ENCODE peak calls at places on chromosomes 3 and 15, in eight cellular contexts. One of them, this sample, is unnamed.

GRCh38 chr3:98329392-98330124 is 24.1 kb upstream of the OR5K4 start:
- DNase-seq in hepatocyte: peak; percentile 71
- DNase-seq in WERI-Rb-1: peak; percentile 41
- DNase-seq in IMR-90: peak; percentile 51
- DNase-seq in BE2C: peak; percentile 52
- DNase-seq in PC-3: peak; percentile 73
- DNase-seq in adrenal gland: peak; percentile 63
- DNase-seq in body of pancreas: peak; percentile 37
- DNase-seq in this sample: peak; percentile 64

GRCh38 chr15:95559875-95560394 is 770.6 kb upstream of the NR2F2 start:
- DNase-seq in hepatocyte: peak; percentile 79
- DNase-seq in BE2C: no peak
- DNase-seq in adrenal gland: peak; percentile 71
- DNase-seq in IMR-90: peak; percentile 97
- DNase-seq in body of pancreas: no peak
- DNase-seq in WERI-Rb-1: no peak
- DNase-seq in PC-3: peak; percentile 81
- DNase-seq in this sample: peak; percentile 98

GRCh38 chr3:130916507-130917167 is 22.8 kb downstream of the ATP2C1 start:
- DNase-seq in PC-3: no peak
- DNase-seq in BE2C: no peak
- DNase-seq in hepatocyte: no peak
- DNase-seq in body of pancreas: no peak
- DNase-seq in WERI-Rb-1: no peak
- DNase-seq in IMR-90: no peak
- DNase-seq in adrenal gland: no peak
- DNase-seq in this sample: no peak

GRCh38 chr3:8886556-8886955 is 76.7 kb downstream of the RAD18 start:
- DNase-seq in adrenal gland: no peak
- DNase-seq in IMR-90: peak; percentile 65
- DNase-seq in hepatocyte: no peak
- DNase-seq in WERI-Rb-1: no peak
- DNase-seq in body of pancreas: no peak
- DNase-seq in PC-3: peak; percentile 71
- DNase-seq in BE2C: no peak
- DNase-seq in this sample: peak; percentile 17

GRCh38 chr15:30956216-30956803 is 35.1 kb downstream of the MTMR10 start:
- DNase-seq in IMR-90: peak; percentile 22
- DNase-seq in body of pancreas: no peak
- DNase-seq in hepatocyte: peak; percentile 12
- DNase-seq in adrenal gland: peak; percentile 25
- DNase-seq in BE2C: no peak
- DNase-seq in PC-3: no peak
- DNase-seq in WERI-Rb-1: no peak
- DNase-seq in this sample: peak; percentile 59

GRCh38 chr3:9178697-9179096 is 70.7 kb downstream of the SRGAP3 start:
- DNase-seq in body of pancreas: no peak
- DNase-seq in adrenal gland: no peak
- DNase-seq in hepatocyte: no peak
- DNase-seq in IMR-90: no peak
- DNase-seq in PC-3: no peak
- DNase-seq in BE2C: no peak
- DNase-seq in WERI-Rb-1: no peak
- DNase-seq in this sample: no peak

GRCh38 chr15:67542192-67542461 is 376 bp upstream of the MAP2K5 start:
- DNase-seq in WERI-Rb-1: no peak
- DNase-seq in hepatocyte: peak; percentile 8
- DNase-seq in BE2C: no peak
- DNase-seq in adrenal gland: no peak
- DNase-seq in PC-3: peak; percentile 24
- DNase-seq in body of pancreas: no peak
- DNase-seq in IMR-90: no peak
- DNase-seq in this sample: no peak

GRCh38 chr3:180563411-180563810 is 38.6 kb upstream of the TTC14 start:
- DNase-seq in hepatocyte: no peak
- DNase-seq in PC-3: no peak
- DNase-seq in IMR-90: no peak
- DNase-seq in BE2C: no peak
- DNase-seq in adrenal gland: no peak
- DNase-seq in WERI-Rb-1: no peak
- DNase-seq in body of pancreas: no peak
- DNase-seq in this sample: no peak

GRCh38 chr3:151226088-151226563 is 23.1 kb upstream of the GPR171 start:
- DNase-seq in WERI-Rb-1: no peak
- DNase-seq in IMR-90: peak; percentile 92
- DNase-seq in BE2C: no peak
- DNase-seq in PC-3: peak; percentile 86
- DNase-seq in hepatocyte: peak; percentile 44
- DNase-seq in body of pancreas: no peak
- DNase-seq in adrenal gland: no peak
- DNase-seq in this sample: peak; percentile 92

GRCh38 chr3:108202834-108203233 is 19.4 kb downstream of the IFT57 start:
- DNase-seq in hepatocyte: no peak
- DNase-seq in body of pancreas: peak; percentile 26
- DNase-seq in BE2C: peak; percentile 8
- DNase-seq in WERI-Rb-1: peak; percentile 11
- DNase-seq in adrenal gland: no peak
- DNase-seq in IMR-90: peak; percentile 18
- DNase-seq in PC-3: no peak
- DNase-seq in this sample: no peak

GRCh38 chr3:95215437-95215836 is 1152.6 kb downstream of the NSUN3 start:
- DNase-seq in PC-3: no peak
- DNase-seq in IMR-90: no peak
- DNase-seq in body of pancreas: no peak
- DNase-seq in WERI-Rb-1: no peak
- DNase-seq in hepatocyte: no peak
- DNase-seq in adrenal gland: no peak
- DNase-seq in BE2C: no peak
- DNase-seq in this sample: no peak

GRCh38 chr3:156150434-156151066 is 30.2 kb downstream of the KCNAB1 start:
- DNase-seq in hepatocyte: peak; percentile 72
- DNase-seq in adrenal gland: peak; percentile 53
- DNase-seq in IMR-90: peak; percentile 64
- DNase-seq in body of pancreas: peak; percentile 58
- DNase-seq in PC-3: peak; percentile 82
- DNase-seq in BE2C: peak; percentile 28
- DNase-seq in WERI-Rb-1: peak; percentile 19
- DNase-seq in this sample: peak; percentile 59

GRCh38 chr3:140931016-140931454 is 10.6 kb upstream of the SLC25A36 start:
- DNase-seq in IMR-90: no peak
- DNase-seq in hepatocyte: no peak
- DNase-seq in adrenal gland: no peak
- DNase-seq in WERI-Rb-1: no peak
- DNase-seq in body of pancreas: no peak
- DNase-seq in PC-3: no peak
- DNase-seq in BE2C: no peak
- DNase-seq in this sample: no peak

GRCh38 chr3:106748471-106748870 is 628.8 kb upstream of the CCDC54 start:
- DNase-seq in WERI-Rb-1: no peak
- DNase-seq in PC-3: no peak
- DNase-seq in IMR-90: no peak
- DNase-seq in BE2C: no peak
- DNase-seq in hepatocyte: no peak
- DNase-seq in adrenal gland: no peak
- DNase-seq in body of pancreas: no peak
- DNase-seq in this sample: no peak

GRCh38 chr3:126523745-126524428 is at the start of gene CHST13:
- DNase-seq in IMR-90: peak; percentile 16
- DNase-seq in BE2C: peak; percentile 76
- DNase-seq in PC-3: peak; percentile 19
- DNase-seq in hepatocyte: peak; percentile 86
- DNase-seq in body of pancreas: peak; percentile 43
- DNase-seq in WERI-Rb-1: peak; percentile 68
- DNase-seq in adrenal gland: peak; percentile 68
- DNase-seq in this sample: no peak

GRCh38 chr3:8554725-8555621 is 53.4 kb downstream of the LMCD1 start:
- DNase-seq in body of pancreas: no peak
- DNase-seq in PC-3: no peak
- DNase-seq in hepatocyte: peak; percentile 41
- DNase-seq in IMR-90: peak; percentile 87
- DNase-seq in adrenal gland: no peak
- DNase-seq in WERI-Rb-1: no peak
- DNase-seq in BE2C: peak; percentile 53
- DNase-seq in this sample: peak; percentile 82

GRCh38 chr3:12192173-12192572 is 33.5 kb upstream of the TIMP4 start:
- DNase-seq in body of pancreas: no peak
- DNase-seq in WERI-Rb-1: no peak
- DNase-seq in IMR-90: no peak
- DNase-seq in adrenal gland: no peak
- DNase-seq in hepatocyte: no peak
- DNase-seq in PC-3: no peak
- DNase-seq in BE2C: no peak
- DNase-seq in this sample: no peak

GRCh38 chr15:66704019-66704782 is 2.2 kb downstream of the SMAD6 start:
- DNase-seq in body of pancreas: peak; percentile 21
- DNase-seq in hepatocyte: no peak
- DNase-seq in adrenal gland: no peak
- DNase-seq in WERI-Rb-1: no peak
- DNase-seq in IMR-90: no peak
- DNase-seq in PC-3: no peak
- DNase-seq in BE2C: no peak
- DNase-seq in this sample: no peak

DNA sequence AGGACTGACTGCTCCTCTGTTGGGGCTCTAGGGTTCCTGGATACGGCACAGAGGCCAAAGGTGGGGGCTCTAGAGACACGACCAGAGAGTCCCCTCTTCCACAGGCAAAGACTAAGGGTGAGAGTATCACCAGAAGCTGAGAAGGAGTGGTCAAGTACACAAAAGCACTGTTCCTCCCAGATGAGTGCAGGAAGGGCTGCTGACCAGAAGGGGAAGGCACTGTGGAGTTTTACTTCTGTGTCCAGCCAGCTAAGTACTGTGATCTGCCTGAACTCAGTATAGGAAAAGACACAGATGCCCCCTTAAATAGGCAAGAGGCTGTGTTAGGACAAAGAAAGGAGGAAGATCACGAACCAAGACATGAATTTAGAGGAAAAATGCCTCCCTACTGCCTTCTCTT is 11.7 kb downstream of the MRPS11 start:
- DNase-seq in hepatocyte: no peak
- DNase-seq in WERI-Rb-1: peak; percentile 63
- DNase-seq in IMR-90: no peak
- DNase-seq in body of pancreas: no peak
- DNase-seq in PC-3: no peak
- DNase-seq in BE2C: no peak
- DNase-seq in adrenal gland: no peak
- DNase-seq in this sample: no peak
- TF ChIP-seq CTCF in hepatocyte: no peak
- TF ChIP-seq CTCF in WERI-Rb-1: peak; percentile 64
- TF ChIP-seq CTCF in IMR-90: no peak
- TF ChIP-seq CTCF in body of pancreas: no peak
- TF ChIP-seq CTCF in PC-3: peak; percentile 10
- TF ChIP-seq CTCF in BE2C: peak; percentile 20
- TF ChIP-seq CTCF in adrenal gland: no peak
- TF ChIP-seq CTCF in this sample: peak; percentile 19

DNA sequence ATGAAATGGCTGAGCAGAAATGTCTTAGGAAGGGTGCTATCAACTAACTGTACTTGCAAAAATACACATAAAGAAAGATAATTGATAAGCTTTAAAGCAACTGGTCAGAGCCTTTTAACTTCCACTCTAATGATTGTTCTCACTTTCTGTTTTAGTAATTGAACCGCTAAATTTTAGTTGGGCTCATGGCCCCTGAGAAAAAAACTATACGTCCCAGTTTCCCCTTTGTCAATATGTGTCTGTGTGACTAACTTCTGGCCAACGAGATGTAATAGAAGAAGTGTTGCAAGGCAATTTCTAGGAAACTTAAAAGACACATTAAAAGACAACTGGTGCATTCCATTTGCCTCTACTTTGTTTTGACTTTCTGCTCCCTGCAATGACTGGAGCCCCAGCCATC is 223.9 kb downstream of the NR1D2 start:
- DNase-seq in BE2C: no peak
- DNase-seq in hepatocyte: no peak
- DNase-seq in WERI-Rb-1: no peak
- DNase-seq in adrenal gland: no peak
- DNase-seq in IMR-90: no peak
- DNase-seq in body of pancreas: no peak
- DNase-seq in PC-3: no peak
- DNase-seq in this sample: no peak
- H3K4me3 ChIP-seq in BE2C: no peak overlapping the region
- H3K4me3 ChIP-seq in hepatocyte: no peak overlapping the region
- H3K4me3 ChIP-seq in WERI-Rb-1: no peak overlapping the region
- H3K4me3 ChIP-seq in adrenal gland: no peak overlapping the region
- H3K4me3 ChIP-seq in IMR-90: no peak overlapping the region
- H3K4me3 ChIP-seq in body of pancreas: no peak overlapping the region
- H3K4me3 ChIP-seq in PC-3: no peak overlapping the region
- H3K4me3 ChIP-seq in this sample: no peak overlapping the region

GRCh38 chr3:52696830-52697621 is 8.6 kb downstream of the GLT8D1 start:
- DNase-seq in adrenal gland: no peak
- DNase-seq in PC-3: no peak
- DNase-seq in body of pancreas: no peak
- DNase-seq in BE2C: no peak
- DNase-seq in IMR-90: no peak
- DNase-seq in WERI-Rb-1: no peak
- DNase-seq in hepatocyte: no peak
- DNase-seq in this sample: no peak

GRCh38 chr3:52694528-52695189 is 8.8 kb downstream of the GNL3 start:
- DNase-seq in hepatocyte: no peak
- DNase-seq in IMR-90: no peak
- DNase-seq in PC-3: no peak
- DNase-seq in BE2C: no peak
- DNase-seq in body of pancreas: no peak
- DNase-seq in adrenal gland: no peak
- DNase-seq in WERI-Rb-1: no peak
- DNase-seq in this sample: no peak

GRCh38 chr3:52693071-52693470 is 7.2 kb downstream of the GNL3 start:
- DNase-seq in hepatocyte: no peak
- DNase-seq in adrenal gland: no peak
- DNase-seq in WERI-Rb-1: no peak
- DNase-seq in body of pancreas: no peak
- DNase-seq in PC-3: peak; percentile 32
- DNase-seq in BE2C: no peak
- DNase-seq in IMR-90: no peak
- DNase-seq in this sample: no peak

GRCh38 chr3:52695798-52696649 is 9.6 kb downstream of the GLT8D1 start:
- DNase-seq in body of pancreas: no peak
- DNase-seq in hepatocyte: no peak
- DNase-seq in IMR-90: no peak
- DNase-seq in adrenal gland: no peak
- DNase-seq in WERI-Rb-1: no peak
- DNase-seq in PC-3: no peak
- DNase-seq in BE2C: no peak
- DNase-seq in this sample: no peak

DNA sequence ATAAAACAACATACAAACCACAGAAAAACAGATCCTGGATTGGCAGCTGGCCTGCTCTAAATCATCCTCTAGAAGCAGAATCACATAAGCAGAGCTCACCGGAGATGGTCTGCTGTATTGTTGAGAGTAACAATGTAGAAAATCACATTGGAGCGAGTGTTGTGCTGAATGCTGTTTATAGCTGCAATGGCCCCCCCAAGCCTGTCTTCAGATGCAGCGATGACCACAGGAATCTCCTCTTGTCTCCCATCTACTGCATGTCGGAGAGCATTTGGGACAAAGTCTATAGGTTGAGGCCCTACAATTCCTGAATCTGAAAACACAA is 8.0 kb downstream of the GLT8D1 start:
- DNase-seq in IMR-90: no peak
- DNase-seq in PC-3: no peak
- DNase-seq in hepatocyte: no peak
- DNase-seq in WERI-Rb-1: no peak
- DNase-seq in adrenal gland: no peak
- DNase-seq in BE2C: no peak
- DNase-seq in body of pancreas: no peak
- DNase-seq in this sample: no peak
- H3K36me3 ChIP-seq in IMR-90: peaks cover 48% of the 10 kb centered on the region
- H3K36me3 ChIP-seq in PC-3: peaks cover 45% of the 10 kb centered on the region
- H3K36me3 ChIP-seq in hepatocyte: peaks cover 12% of the 10 kb centered on the region
- H3K36me3 ChIP-seq in WERI-Rb-1: peaks cover 66% of the 10 kb centered on the region
- H3K36me3 ChIP-seq in adrenal gland: no peaks in the 10 kb centered on the region
- H3K36me3 ChIP-seq in BE2C: peaks cover 40% of the 10 kb centered on the region
- H3K36me3 ChIP-seq in body of pancreas: peaks cover 33% of the 10 kb centered on the region
- H3K36me3 ChIP-seq in this sample: peaks cover 62% of the 10 kb centered on the region

GRCh38 chr3:127556565-127556964 is 34.0 kb downstream of the TPRA1 start:
- DNase-seq in body of pancreas: no peak
- DNase-seq in PC-3: no peak
- DNase-seq in WERI-Rb-1: peak; percentile 42
- DNase-seq in adrenal gland: no peak
- DNase-seq in IMR-90: no peak
- DNase-seq in hepatocyte: no peak
- DNase-seq in BE2C: peak; percentile 43
- DNase-seq in this sample: no peak
- TF ChIP-seq CTCF in body of pancreas: no peak
- TF ChIP-seq CTCF in PC-3: peak; percentile 45
- TF ChIP-seq CTCF in WERI-Rb-1: peak; percentile 73
- TF ChIP-seq CTCF in adrenal gland: no peak
- TF ChIP-seq CTCF in IMR-90: no peak
- TF ChIP-seq CTCF in hepatocyte: no peak
- TF ChIP-seq CTCF in BE2C: peak; percentile 66
- TF ChIP-seq CTCF in this sample: peak; percentile 35

This sample was measured in brain microvascular endothelial cell.